ENCODE peak calls at places on chromosomes 5 and 9, in seven cellular contexts. H, J, X, M, E, P and K are unnamed samples. For H3K27me3 and H3K4me1, the result is how much of the 10 kb centered on the place peaks cover.

GRCh38 chr9:85515021-85515420 is 226.7 kb downstream of the AGTPBP1 start:
- DNase-seq in J (no peak), P (no peak), H (no peak), M (no peak), X (no peak), E (no peak), K (no peak)

GRCh38 chr5:172361566-172362238 is 78.1 kb upstream of the UBTD2 start:
- DNase-seq in H (peak), M (peak), P (peak), E (no peak), X (no peak), J (no peak), K (peak)

GRCh38 chr5:68515514-68515913 is 300.0 kb downstream of the PIK3R1 start:
- DNase-seq in P (no peak), M (no peak), J (no peak), H (no peak), E (no peak), X (no peak), K (no peak)

GRCh38 chr5:121516997-121517396 is 334.7 kb upstream of the FTMT start:
- DNase-seq in M (no peak), H (no peak), P (no peak), J (no peak), E (no peak), X (no peak), K (no peak)

GRCh38 chr5:24750356-24750755 is 105.6 kb upstream of the CDH10 start:
- DNase-seq in P (no peak), X (no peak), E (no peak), J (no peak), M (no peak), H (no peak), K (no peak)

GRCh38 chr9:89553451-89554020 is 51.3 kb upstream of the GADD45G start:
- DNase-seq in E (no peak), X (no peak), H (no peak), M (no peak), J (peak), P (no peak), K (no peak)

GRCh38 chr9:72858089-72858912 is 94.6 kb downstream of the ALDH1A1 start:
- DNase-seq in H (peak), P (peak), J (peak), X (no peak), M (peak), E (no peak), K (no peak)

GRCh38 chr9:69174645-69175487 is 789 bp downstream of the TJP2 start:
- DNase-seq in J (peak), H (peak), M (peak), E (no peak), X (peak), P (peak), K (no peak)

GRCh38 chr5:56479701-56480304 is 246.7 kb upstream of the ANKRD55 start:
- DNase-seq in E (no peak), M (no peak), J (no peak), H (no peak), P (no peak), X (no peak), K (no peak)

GRCh38 chr9:41229408-41230401 is 40.6 kb upstream of the ZNG1F start:
- DNase-seq in H (peak), X (no peak), M (peak), E (peak), P (peak), J (peak), K (peak)

GRCh38 chr9:95316794-95317118 is 753 bp downstream of the FANCC start:
- DNase-seq in E (peak), H (peak), P (peak), M (peak), J (peak), X (peak), K (peak)

GRCh38 chr5:152701305-152701704 is 296.2 kb upstream of the NMUR2 start:
- DNase-seq in E (no peak), P (no peak), H (no peak), X (no peak), M (no peak), J (no peak), K (no peak)

GRCh38 chr5:125376059-125376641 is 629.7 kb upstream of the ZNF608 start:
- DNase-seq in P (no peak), E (no peak), X (no peak), M (no peak), J (no peak), H (no peak), K (no peak)

DNA sequence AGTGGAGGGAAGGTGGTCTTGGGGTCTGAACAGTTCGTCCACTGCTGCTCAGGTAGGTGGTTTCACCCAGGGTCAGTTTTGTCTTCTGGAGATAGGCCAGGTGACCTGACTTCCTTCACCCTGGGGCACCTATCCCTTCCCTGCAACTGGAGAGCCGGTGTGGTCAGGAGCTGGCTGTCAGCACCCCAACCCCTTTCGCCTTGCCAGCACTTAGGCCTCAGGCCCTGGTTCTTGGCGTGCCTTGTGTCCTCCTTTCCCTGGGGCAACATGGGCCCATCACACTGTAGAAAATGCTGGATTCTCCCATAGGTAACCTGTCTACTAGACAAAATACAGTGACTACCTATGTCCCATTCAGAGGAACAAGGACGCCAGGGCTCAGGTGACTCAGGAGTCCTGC is 13.1 kb downstream of the PROP1 start:
- DNase-seq in X (no peak), M (no peak), J (no peak), H (no peak), E (no peak), P (no peak), K (no peak)
- H3K27me3 ChIP-seq in X (under half), M (under half), J (under half), H (under half), E (half or more), P (under half), K (under half)

DNA sequence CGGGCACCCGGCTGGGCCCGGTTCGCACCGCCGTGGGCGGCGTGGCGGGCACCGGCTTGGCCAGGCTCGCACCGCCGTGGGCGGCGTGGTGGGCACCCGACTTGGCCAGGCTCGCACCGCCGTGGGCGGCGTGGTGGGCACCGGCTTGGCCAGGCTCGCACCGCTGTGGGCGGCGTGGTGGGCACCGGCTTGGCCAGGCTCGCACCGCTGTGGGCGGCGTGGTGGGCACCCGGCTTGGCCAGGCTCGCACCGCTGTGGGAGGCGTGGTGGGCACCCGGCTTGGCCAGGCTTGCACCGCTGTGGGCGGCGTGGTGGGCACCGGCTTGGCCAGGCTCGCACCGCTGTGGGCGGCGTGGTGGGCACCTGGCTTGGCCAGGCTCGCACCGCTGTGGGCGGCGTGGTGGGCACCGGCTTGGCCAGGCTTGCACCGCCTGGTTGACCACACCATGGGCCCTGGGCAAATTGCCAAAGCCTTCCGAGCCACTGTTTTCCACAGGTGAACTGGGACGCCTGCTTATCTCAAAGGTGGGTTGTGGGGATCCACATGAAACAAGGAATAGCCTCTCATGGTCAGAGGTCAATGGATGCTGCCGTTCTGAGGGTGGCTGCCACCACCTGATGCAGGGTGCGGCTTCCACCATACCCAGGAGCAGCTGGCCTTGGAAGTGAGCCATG is 28.2 kb downstream of the ADAMTSL2 start:
- DNase-seq in P (no peak), E (no peak), J (no peak), H (no peak), M (no peak), X (no peak), K (no peak)
- H3K4me1 ChIP-seq in P (under half), E (half or more), J (under half), H (under half), M (under half), X (under half), K (under half)

GRCh38 chr9:1879501-1879900 is 135.6 kb upstream of the SMARCA2 start:
- DNase-seq in J (no peak), X (no peak), M (no peak), P (no peak), H (no peak), E (no peak), K (peak)
- H3K27me3 ChIP-seq in J (under half), X (under half), M (under half), P (under half), H (under half), E (under half), K (under half)

GRCh38 chr5:132266031-132266835 is 8.7 kb downstream of the PDLIM4 start:
- DNase-seq in P (no peak), M (no peak), H (peak), J (no peak), E (no peak), X (peak), K (no peak)
- H3K4me1 ChIP-seq in P (half or more), M (under half), H (under half), J (under half), E (under half), X (under half), K (under half)

GRCh38 chr5:135894271-135894670 is 1.4 kb downstream of the IL9 start:
- DNase-seq in M (no peak), P (no peak), J (no peak), H (no peak), X (no peak), E (no peak), K (no peak)
- H3K27me3 ChIP-seq in M (under half), P (under half), J (under half), H (under half), X (under half), E (under half), K (under half)

GRCh38 chr9:33146298-33146697 is 20.8 kb downstream of the B4GALT1 start:
- DNase-seq in M (no peak), E (no peak), P (no peak), X (no peak), J (no peak), H (no peak), K (no peak)
- H3K4me1 ChIP-seq in M (under half), E (half or more), P (under half), X (under half), J (under half), H (under half), K (half or more)

DNA sequence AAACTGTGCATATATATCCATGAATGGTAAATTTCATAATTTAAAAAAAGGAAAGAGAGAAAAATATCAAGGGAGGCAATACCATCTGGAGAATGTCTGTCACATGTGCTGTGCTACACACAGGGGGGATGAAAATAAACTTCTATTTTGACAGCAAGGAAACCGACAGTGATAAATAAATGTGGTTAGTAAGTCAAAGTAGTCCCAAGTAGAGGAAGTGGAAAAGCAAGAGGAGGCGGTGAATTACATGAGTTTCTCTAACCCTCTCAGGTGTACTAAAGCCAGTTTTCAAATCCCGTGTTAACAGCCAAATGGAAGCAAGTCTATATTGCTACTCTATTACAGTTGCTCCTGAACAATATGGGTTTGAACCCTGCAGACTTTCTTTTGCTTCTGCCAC is 83.4 kb downstream of the ICE1 start:
- DNase-seq in P (no peak), J (no peak), M (no peak), X (no peak), E (no peak), H (no peak), K (no peak)
- H3K27me3 ChIP-seq in P (under half), J (under half), M (under half), X (under half), E (under half), H (under half), K (under half)

GRCh38 chr9:124296800-124297552 is 39.2 kb downstream of the NEK6 start:
- DNase-seq in E (no peak), J (no peak), P (no peak), X (no peak), M (no peak), H (no peak), K (no peak)
- H3K4me1 ChIP-seq in E (half or more), J (under half), P (half or more), X (under half), M (under half), H (under half), K (under half)

GRCh38 chr9:126658964-126659555 is 45.3 kb downstream of the LMX1B start:
- DNase-seq in X (no peak), M (no peak), J (no peak), E (no peak), P (no peak), H (no peak), K (no peak)

GRCh38 chr9:126658201-126658600 is 44.5 kb downstream of the LMX1B start:
- DNase-seq in M (no peak), H (no peak), E (no peak), P (no peak), J (no peak), X (no peak), K (no peak)

GRCh38 chr9:126663661-126664072 is 49.9 kb downstream of the LMX1B start:
- DNase-seq in X (no peak), J (no peak), E (peak), P (no peak), H (no peak), M (no peak), K (no peak)

GRCh38 chr9:126661521-126662251 is 48.0 kb downstream of the LMX1B start:
- DNase-seq in J (no peak), P (no peak), M (peak), H (no peak), E (no peak), X (no peak), K (no peak)

DNA sequence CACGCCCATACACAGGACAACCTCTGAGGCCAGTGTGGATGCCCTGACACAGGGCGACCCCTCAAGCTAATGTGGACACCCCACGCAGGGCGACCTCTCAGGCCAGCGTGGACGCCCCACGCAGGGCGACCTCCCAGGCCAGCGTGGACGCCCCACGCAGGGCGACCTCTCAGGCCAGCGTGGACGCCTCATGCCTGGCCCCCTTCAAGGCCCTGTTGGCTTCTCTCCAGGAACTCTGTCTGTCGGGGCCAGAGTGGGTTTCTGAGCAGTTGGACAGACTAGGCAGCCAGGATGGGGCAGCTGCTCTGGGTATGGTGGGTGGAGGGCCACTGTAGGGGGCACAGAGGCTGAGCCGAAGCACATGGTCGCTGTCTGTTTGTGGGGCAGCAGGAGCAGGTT is 47.4 kb downstream of the LMX1B start:
- DNase-seq in J (no peak), H (no peak), P (no peak), E (no peak), X (no peak), M (no peak), K (no peak)
- H3K27me3 ChIP-seq in J (under half), H (under half), P (half or more), E (under half), X (under half), M (under half), K (under half)